ENCODE peak calls at places on chromosomes 11 and 22, in five cellular contexts. K is effector memory CD4-positive, alpha-beta T cell; L is Peyer's patch; R is substantia nigra; Y is spleen. C is an unnamed sample.

GRCh38 chr11:30349885-30350284 is 27.0 kb downstream of the ARL14EP start:
- DNase-seq in R (no peak), K (no peak), L (no peak), Y (no peak), C (no peak)

GRCh38 chr11:119262668-119263351 is 54.1 kb downstream of the MCAM start:
- DNase-seq in R (no peak), K (no peak), L (no peak), Y (no peak), C (no peak)

GRCh38 chr11:15629690-15630321 is 515.1 kb downstream of the INSC start:
- DNase-seq in K (no peak), L (peak; percentile 78), Y (no peak), R (no peak), C (no peak)

GRCh38 chr11:76777325-76777724 is 5.8 kb upstream of the TSKU start:
- DNase-seq in K (no peak), Y (no peak), L (no peak), R (no peak), C (no peak)

GRCh38 chr11:72574046-72574445 is 100.2 kb downstream of the PDE2A start:
- DNase-seq in L (peak; percentile 21), Y (no peak), K (no peak), R (no peak), C (no peak)

GRCh38 chr11:2663506-2663905 is 36.3 kb downstream of the KCNQ1OT1 start:
- DNase-seq in K (no peak), Y (peak; percentile 42), L (peak; percentile 31), R (no peak), C (no peak)

GRCh38 chr22:26589367-26589844 is 526 bp downstream of the TPST2 start:
- DNase-seq in K (peak; percentile 9), L (peak; percentile 70), Y (peak; percentile 91), R (no peak), C (no peak)

GRCh38 chr11:107857550-107858216 is 904 bp downstream of the SLC35F2 start:
- DNase-seq in Y (no peak), K (no peak), R (no peak), L (no peak), C (peak; percentile 48)

GRCh38 chr11:115078461-115079438 is 400.4 kb downstream of the NXPE2 start:
- DNase-seq in R (no peak), K (no peak), Y (no peak), L (no peak), C (no peak)

GRCh38 chr11:102886999-102887398 is 12.2 kb upstream of the MMP12 start:
- DNase-seq in K (no peak), Y (no peak), R (no peak), L (no peak), C (no peak)

GRCh38 chr11:57290288-57290687 is 34.5 kb downstream of the TNKS1BP1 start:
- DNase-seq in L (no peak), K (no peak), R (no peak), Y (no peak), C (no peak)

GRCh38 chr22:22148905-22149304 is 95.7 kb upstream of the VPREB1 start:
- DNase-seq in K (no peak), Y (no peak), R (no peak), L (no peak), C (no peak)

GRCh38 chr11:85643255-85643654 is 4.5 kb upstream of the TMEM126A start:
- DNase-seq in L (no peak), R (no peak), K (no peak), Y (no peak), C (no peak)

GRCh38 chr11:21582791-21583190 is 610.1 kb upstream of the ANO5 start:
- DNase-seq in K (no peak), L (no peak), R (peak; percentile 11), Y (no peak), C (no peak)

DNA sequence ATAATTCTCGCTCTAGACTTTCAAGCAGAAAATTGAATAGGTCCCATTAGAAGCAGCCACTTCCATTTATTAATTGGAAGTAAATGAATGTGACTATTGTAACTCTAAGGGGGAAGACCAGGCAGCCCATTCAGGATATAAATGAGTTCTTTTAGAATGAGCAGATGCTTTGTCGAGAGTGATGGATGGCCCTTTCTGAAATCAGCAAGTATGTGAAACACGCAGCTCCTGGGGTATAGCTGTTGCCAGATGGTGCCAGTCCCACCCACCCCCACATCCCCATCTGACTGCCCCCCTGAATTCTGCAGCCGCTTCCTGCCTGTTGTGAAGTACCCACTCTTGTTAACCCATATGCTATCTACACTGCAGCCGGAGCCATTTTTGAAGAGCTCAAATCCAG is 3.7 kb downstream of the SLC15A3 start:
- DNase-seq in Y (no peak), L (no peak), K (no peak), R (no peak), C (peak; percentile 63)
- H3K27ac ChIP-seq in Y (no peak overlapping the region), L (no peak overlapping the region), K (no peak overlapping the region), R (no peak overlapping the region), C (peak overlapping the region; percentile 49)

DNA sequence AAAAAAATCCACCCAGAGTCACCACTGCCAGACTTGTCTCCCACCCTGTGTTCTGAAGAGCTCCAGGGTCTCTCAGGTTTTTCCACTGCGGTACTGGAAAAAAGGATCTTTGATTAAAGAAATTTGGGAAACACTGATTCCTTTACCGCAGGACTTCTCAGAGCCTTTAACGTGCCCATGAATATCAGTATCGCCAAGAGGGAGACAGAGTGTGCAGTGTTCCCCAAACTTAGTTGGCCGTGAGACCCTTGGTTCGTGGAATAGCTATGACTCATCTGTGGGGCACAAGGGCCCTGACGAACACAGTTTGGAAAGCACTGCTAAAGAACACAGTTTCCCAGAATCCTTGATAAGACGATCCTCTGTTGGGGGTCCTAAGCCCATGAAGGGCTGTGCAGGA is 31.7 kb downstream of the SYT7 start:
- DNase-seq in L (no peak), K (no peak), R (no peak), Y (no peak), C (no peak)
- H3K27ac ChIP-seq in L (no peak overlapping the region), K (no peak overlapping the region), R (no peak overlapping the region), Y (no peak overlapping the region), C (no peak overlapping the region)

DNA sequence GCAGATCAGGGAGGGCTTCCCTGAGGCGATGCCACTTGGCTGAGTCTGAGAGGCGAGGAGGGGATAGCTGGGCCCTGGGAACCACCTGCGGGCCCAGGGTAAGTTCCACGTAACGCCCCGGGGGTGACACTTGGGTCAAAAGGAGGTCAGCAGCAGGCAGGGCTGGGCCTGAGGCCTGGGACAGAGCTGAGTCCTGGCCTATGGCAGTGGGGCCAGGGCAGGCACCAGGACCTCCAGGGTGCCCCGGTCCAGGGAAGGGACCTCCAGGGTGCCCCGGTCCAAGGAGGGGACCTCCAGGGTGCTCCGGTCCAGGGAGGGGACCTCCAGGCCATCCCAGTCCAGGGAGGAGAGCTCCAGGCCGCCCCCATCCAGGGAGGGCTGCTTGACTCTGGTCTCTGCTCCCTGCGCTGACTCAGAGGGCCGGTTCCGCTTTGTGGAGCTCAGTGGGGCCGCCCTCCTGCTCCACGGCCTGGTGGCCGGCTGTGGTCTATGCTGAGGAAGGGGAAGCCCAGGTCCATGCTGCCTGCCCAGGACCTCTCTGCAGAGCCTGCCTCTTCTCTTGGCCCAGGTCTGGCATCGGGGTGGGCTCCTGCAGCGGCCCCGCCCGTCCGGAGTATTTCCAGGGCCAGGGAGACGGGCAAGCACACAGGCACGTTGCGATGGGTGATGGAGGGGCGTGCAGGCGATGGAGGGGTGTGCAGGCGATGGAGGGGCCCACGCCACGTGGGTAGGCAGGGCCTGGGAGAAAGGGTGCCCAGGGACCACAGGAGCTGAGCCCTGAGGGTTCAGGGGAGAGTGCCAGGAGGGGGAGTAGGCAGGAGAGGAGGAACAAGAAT is 19.5 kb upstream of the WNT7B start:
- DNase-seq in K (no peak), Y (peak; percentile 92), R (no peak), L (peak; percentile 70), C (peak; percentile 85)
- H3K27ac ChIP-seq in K (no peak overlapping the region), Y (peak overlapping the region; percentile 84), R (peak overlapping the region; percentile 76), L (peak overlapping the region; percentile 83), C (peak overlapping the region; percentile 72)

GRCh38 chr22:41481131-41481830 is 12.4 kb downstream of the ACO2 start:
- DNase-seq in R (no peak), K (no peak), L (no peak), Y (no peak), C (no peak)

GRCh38 chr22:41480397-41480735 is 11.4 kb downstream of the ACO2 start:
- DNase-seq in K (no peak), Y (no peak), R (no peak), L (no peak), C (no peak)

GRCh38 chr22:41479671-41480396 is 10.9 kb downstream of the ACO2 start:
- DNase-seq in Y (no peak), L (no peak), K (no peak), R (peak; percentile 80), C (no peak)

GRCh38 chr22:41478473-41478872 is 9.6 kb downstream of the ACO2 start:
- DNase-seq in Y (no peak), R (no peak), K (no peak), L (no peak), C (no peak)

GRCh38 chr22:41478891-41479521 is 10.1 kb downstream of the ACO2 start:
- DNase-seq in Y (no peak), R (no peak), L (no peak), K (no peak), C (peak; percentile 70)
- H3K27ac ChIP-seq in Y (peak overlapping the region; percentile 65), R (peak overlapping the region; percentile 72), L (peak overlapping the region; percentile 69), K (no peak overlapping the region), C (peak overlapping the region; percentile 73)

DNA sequence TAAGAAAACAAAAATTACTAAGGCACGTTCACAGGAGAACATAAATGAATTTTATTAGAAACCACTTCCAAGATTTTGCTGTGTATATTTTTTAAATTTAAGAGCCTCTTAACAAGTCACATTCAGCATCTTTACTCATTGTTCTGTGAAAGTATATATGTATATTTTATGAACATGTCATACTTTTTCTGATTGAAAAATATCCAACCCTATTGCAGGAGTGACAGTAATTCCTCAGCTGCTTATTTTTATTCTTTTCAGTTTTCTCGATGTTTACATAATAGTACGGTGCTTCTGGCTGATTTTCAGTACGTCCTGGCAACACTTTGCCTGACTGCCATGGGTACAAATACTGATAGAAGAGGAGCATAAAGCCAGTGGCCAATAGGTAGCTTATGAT is 41.8 kb downstream of the XKR3 start:
- DNase-seq in L (no peak), K (no peak), R (no peak), Y (no peak), C (no peak)
- H3K27ac ChIP-seq in L (no peak overlapping the region), K (no peak overlapping the region), R (no peak overlapping the region), Y (no peak overlapping the region), C (no peak overlapping the region)

GRCh38 chr11:70871881-70872280 is 380.5 kb downstream of the SHANK2 start:
- DNase-seq in Y (no peak), L (no peak), K (no peak), R (no peak), C (peak; percentile 90)
- H3K27ac ChIP-seq in Y (no peak overlapping the region), L (no peak overlapping the region), K (no peak overlapping the region), R (no peak overlapping the region), C (peak overlapping the region; percentile 20)

GRCh38 chr11:1458340-1459218 is 28.0 kb downstream of the MOB2 start:
- DNase-seq in L (peak; percentile 77), K (no peak), R (peak; percentile 35), Y (no peak), C (peak; percentile 96)

GRCh38 chr11:1457856-1458255 is 28.7 kb downstream of the MOB2 start:
- DNase-seq in Y (no peak), L (no peak), R (no peak), K (no peak), C (no peak)

GRCh38 chr11:1459739-1460395 is 26.7 kb downstream of the MOB2 start:
- DNase-seq in R (no peak), L (no peak), K (no peak), Y (no peak), C (no peak)

GRCh38 chr11:1460396-1460795 is 26.2 kb downstream of the MOB2 start:
- DNase-seq in R (peak; percentile 89), L (peak; percentile 60), Y (no peak), K (no peak), C (peak; percentile 95)

GRCh38 chr11:1459219-1459575 is 27.4 kb downstream of the MOB2 start:
- DNase-seq in Y (no peak), R (no peak), K (no peak), L (no peak), C (no peak)
- H3K27ac ChIP-seq in Y (peak overlapping the region; percentile 69), R (peak overlapping the region; percentile 55), K (no peak overlapping the region), L (peak overlapping the region; percentile 91), C (peak overlapping the region; percentile 94)

GRCh38 chr11:65008016-65008415 is 5.9 kb upstream of the ARL2 start:
- DNase-seq in K (no peak), R (no peak), L (no peak), Y (no peak), C (no peak)
- H3K27ac ChIP-seq in K (no peak overlapping the region), R (no peak overlapping the region), L (no peak overlapping the region), Y (no peak overlapping the region), C (no peak overlapping the region)

C was measured in sigmoid colon.